ENCODE peak calls at places on chromosomes 1 and 21, in four cellular contexts. H, F, I and C are unnamed samples.

GRCh38 chr1:66275083-66275482 is 258.9 kb upstream of the SGIP1 start:
- DNase-seq in F (no peak), H (no peak), I (no peak), C (no peak)

GRCh38 chr1:88302843-88303486 is 381.1 kb upstream of the PKN2 start:
- DNase-seq in F (no peak), H (peak), I (no peak), C (no peak)

GRCh38 chr21:42939581-42940413 is 14.4 kb upstream of the ERVH48-1 start:
- DNase-seq in I (no peak), H (peak), F (peak), C (no peak)

GRCh38 chr1:212225416-212225815 is 59.8 kb upstream of the PPP2R5A start:
- DNase-seq in F (no peak), H (peak), I (no peak), C (no peak)

GRCh38 chr1:229093546-229094336 is 177.2 kb upstream of the RAB4A start:
- DNase-seq in I (no peak), H (no peak), F (no peak), C (no peak)

GRCh38 chr1:11731719-11732283 is 4.1 kb upstream of the AGTRAP start:
- DNase-seq in I (no peak), H (peak), F (no peak), C (no peak)

GRCh38 chr1:170126691-170127090 is 19.1 kb upstream of the NTMT2 start:
- DNase-seq in H (peak), F (peak), I (no peak), C (no peak)

GRCh38 chr1:22279735-22280134 is 136.8 kb upstream of the WNT4 start:
- DNase-seq in H (no peak), I (no peak), F (no peak), C (no peak)

GRCh38 chr1:17158961-17159360 is 39.7 kb upstream of the PADI2 start:
- DNase-seq in I (no peak), H (no peak), F (no peak), C (no peak)

GRCh38 chr21:44865561-44866280 is 7.8 kb downstream of the PTTG1IP start:
- DNase-seq in I (peak), H (no peak), F (no peak), C (no peak)

GRCh38 chr1:23544444-23545389 is 13.7 kb upstream of the E2F2 start:
- DNase-seq in F (peak), I (peak), H (peak), C (peak)

GRCh38 chr1:184283999-184284398 is 102.8 kb upstream of the C1orf21 start:
- DNase-seq in I (no peak), F (no peak), H (peak), C (no peak)

GRCh38 chr1:2376931-2377672 is 14.3 kb downstream of the MORN1 start:
- DNase-seq in H (no peak), I (no peak), F (no peak), C (no peak)

GRCh38 chr1:162421258-162422194 is 9.6 kb upstream of the SH2D1B start:
- DNase-seq in H (no peak), I (no peak), F (no peak), C (no peak)

GRCh38 chr1:244289976-244290375 is 161.7 kb downstream of the ADSS2 start:
- DNase-seq in F (no peak), H (no peak), I (no peak), C (no peak)

GRCh38 chr1:14135070-14135469 is 435.1 kb downstream of the PRDM2 start:
- DNase-seq in H (no peak), I (no peak), F (no peak), C (no peak)

GRCh38 chr1:61051455-61052392 is 30.6 kb upstream of the NFIA start:
- DNase-seq in I (no peak), H (no peak), F (no peak), C (no peak)

GRCh38 chr1:33377750-33378149 is 53.1 kb downstream of the PHC2 start:
- DNase-seq in I (no peak), H (peak), F (no peak), C (no peak)

GRCh38 chr1:234927968-234928635 is 200.5 kb downstream of the TOMM20 start:
- DNase-seq in H (no peak), F (no peak), I (no peak), C (no peak)

GRCh38 chr1:198620951-198621824 is 17.7 kb upstream of the PTPRC start:
- DNase-seq in F (no peak), I (peak), H (no peak), C (no peak)

GRCh38 chr1:7684861-7685635 is 86.0 kb upstream of the VAMP3 start:
- DNase-seq in H (no peak), F (no peak), I (no peak), C (no peak)

GRCh38 chr1:36320291-36320758 is 3.1 kb downstream of the EVA1B start:
- DNase-seq in H (no peak), F (no peak), I (no peak), C (no peak)

GRCh38 chr1:47571161-47571560 is 133.3 kb downstream of the FOXD2 start:
- DNase-seq in F (no peak), I (no peak), H (no peak), C (no peak)

GRCh38 chr1:234776875-234777849 is 167.2 kb upstream of the IRF2BP2 start:
- DNase-seq in H (no peak), I (no peak), F (no peak), C (no peak)

DNA sequence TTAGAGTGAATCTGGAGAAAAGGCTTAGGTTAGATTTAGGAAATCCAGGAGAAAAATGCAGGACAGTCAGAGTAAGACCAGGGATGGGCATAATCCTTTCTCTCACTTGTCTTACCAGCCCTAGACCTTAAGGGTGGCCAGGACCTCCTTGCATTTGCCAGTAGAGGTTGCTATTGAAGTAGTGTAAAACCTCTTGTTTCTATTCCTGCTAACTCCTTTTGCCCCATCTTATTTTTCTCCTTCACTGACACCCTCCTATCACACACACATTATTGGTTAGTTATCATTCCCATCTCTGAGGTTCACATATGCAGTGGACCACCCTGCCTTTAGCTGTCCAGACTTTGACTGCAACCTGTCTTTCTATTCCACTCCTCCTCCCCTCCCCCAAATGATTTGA is 75.0 kb upstream of the MACF1 start:
- DNase-seq in F (peak), I (no peak), H (peak), C (no peak)
- TF ChIP-seq CTCF in F (peak), I (no peak), H (peak), C (no peak)

DNA sequence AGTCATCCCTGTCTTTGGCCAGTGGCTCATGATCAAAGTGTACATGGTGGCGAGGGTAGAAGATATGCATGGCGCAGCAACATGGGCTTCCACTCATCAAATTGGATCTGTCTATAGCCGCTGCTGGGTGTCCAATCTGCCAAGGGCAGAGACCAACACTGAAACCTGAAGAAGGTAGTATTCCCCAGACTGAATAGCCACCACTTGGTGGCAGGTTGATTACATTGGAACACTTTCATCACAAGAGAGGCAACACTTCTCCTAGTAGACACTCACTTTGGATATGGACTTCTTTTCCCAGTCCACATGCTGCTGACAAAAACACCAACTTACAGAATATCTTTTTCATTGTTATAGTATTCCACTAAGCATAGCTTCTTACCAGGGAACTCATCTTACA is 22.4 kb upstream of the PPM1J start:
- DNase-seq in H (no peak), I (no peak), F (no peak), C (no peak)
- TF ChIP-seq CTCF in H (no peak), I (no peak), F (no peak), C (no peak)

DNA sequence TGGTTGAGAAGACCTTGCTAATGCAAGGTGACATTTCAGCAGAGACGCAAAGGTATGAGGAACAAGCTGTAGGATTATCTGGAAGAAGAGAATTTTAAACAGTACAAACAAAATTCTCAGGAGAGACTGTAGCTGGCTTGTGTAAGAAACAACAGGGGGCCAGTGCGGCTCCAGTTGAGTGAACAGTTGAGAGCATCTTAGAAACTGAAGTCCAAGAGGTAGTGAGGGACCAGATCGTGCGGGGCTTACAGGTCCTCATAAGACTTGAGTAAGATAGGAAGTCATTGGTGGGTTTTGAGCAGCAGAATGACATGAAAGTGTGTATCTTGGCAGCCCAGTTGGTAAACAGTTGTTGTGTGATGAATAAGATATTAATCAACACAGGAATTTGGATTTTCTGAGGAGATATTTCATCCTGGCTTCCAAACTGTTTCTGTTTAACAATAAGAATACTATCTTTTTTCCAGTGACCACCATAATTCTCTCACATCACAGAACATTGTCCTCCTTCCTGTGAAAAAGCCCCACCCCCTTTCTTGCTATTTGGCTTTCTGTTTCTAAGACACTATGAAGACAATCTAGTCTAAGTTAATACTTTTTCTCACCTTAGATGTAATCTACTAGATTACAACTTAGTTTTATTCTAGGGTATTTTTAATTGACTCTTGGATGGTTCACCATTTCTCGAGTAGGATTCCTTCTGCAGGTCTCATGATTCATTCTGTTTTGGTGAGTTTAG is 62.4 kb downstream of the SASS6 start:
- DNase-seq in H (no peak), F (no peak), I (no peak), C (no peak)
- TF ChIP-seq CTCF in H (no peak), F (no peak), I (no peak), C (no peak)

GRCh38 chr1:150221552-150221951 is 14.4 kb downstream of the ANP32E start:
- DNase-seq in F (no peak), I (no peak), H (peak), C (no peak)
- TF ChIP-seq CTCF in F (no peak), I (no peak), H (peak), C (peak)

GRCh38 chr1:205351984-205352713 is 4.6 kb downstream of the KLHDC8A start:
- DNase-seq in F (no peak), I (no peak), H (peak), C (no peak)
- TF ChIP-seq CTCF in F (no peak), I (no peak), H (no peak), C (no peak)

GRCh38 chr1:150548632-150549495 is at the start of gene ADAMTSL4:
- DNase-seq in H (peak), I (peak), F (peak), C (peak)
- TF ChIP-seq CTCF in H (no peak), I (no peak), F (no peak), C (peak)